ENCODE peak calls at places on chromosome 12, in four cellular contexts. S is HepG2, F is SK-N-SH, B is GM12878. T is an unnamed sample.

GRCh38 chr12:14148489-14149240 is 167.3 kb upstream of the GRIN2B start:
- DNase-seq in B (no peak), F (no peak), S (no peak), T (no peak)

GRCh38 chr12:103169-103981 is 36.8 kb downstream of the IQSEC3 start:
- DNase-seq in S (no peak), F (peak), B (no peak), T (peak)

GRCh38 chr12:114848661-114849060 is 164.7 kb upstream of the TBX3 start:
- DNase-seq in S (no peak), B (no peak), F (no peak), T (peak)

GRCh38 chr12:104599272-104599984 is 142.7 kb downstream of the CHST11 start:
- DNase-seq in S (no peak), F (no peak), B (no peak), T (no peak)

GRCh38 chr12:25054783-25055144 is 105.9 kb upstream of the BCAT1 start:
- DNase-seq in S (no peak), B (no peak), F (no peak), T (no peak)

GRCh38 chr12:43669373-43669772 is 89.2 kb downstream of the PUS7L start:
- DNase-seq in S (no peak), F (no peak), B (no peak), T (no peak)

GRCh38 chr12:3747543-3747942 is 5.4 kb downstream of the CRACR2A start:
- DNase-seq in B (no peak), F (no peak), S (no peak), T (no peak)

GRCh38 chr12:16349132-16349463 is 1.7 kb downstream of the MGST1 start:
- DNase-seq in F (no peak), S (peak), B (no peak), T (peak)

GRCh38 chr12:86774841-86775386 is 518.7 kb upstream of the MGAT4C start:
- DNase-seq in F (no peak), B (no peak), S (no peak), T (peak)

GRCh38 chr12:18446245-18446644 is 184.9 kb downstream of the PIK3C2G start:
- DNase-seq in F (no peak), B (no peak), S (no peak), T (no peak)

GRCh38 chr12:115354007-115354452 is 670.1 kb upstream of the TBX3 start:
- DNase-seq in S (peak), F (no peak), B (no peak), T (peak)

GRCh38 chr12:34397591-34398365 is 375.5 kb downstream of the ALG10 start:
- DNase-seq in F (peak), B (no peak), S (no peak), T (no peak)

GRCh38 chr12:28872654-28873268 is 276.3 kb upstream of the FAR2 start:
- DNase-seq in B (no peak), S (peak), F (peak), T (peak)

GRCh38 chr12:20527396-20528154 is 159.2 kb downstream of the PDE3A start:
- DNase-seq in S (no peak), F (no peak), B (no peak), T (peak)

GRCh38 chr12:3326850-3327780 is 163.9 kb upstream of the PRMT8 start:
- DNase-seq in S (no peak), B (no peak), F (no peak), T (no peak)

GRCh38 chr12:67919406-67919805 is 69.8 kb upstream of the IFNG-AS1 start:
- DNase-seq in B (no peak), S (no peak), F (no peak), T (no peak)

GRCh38 chr12:87329076-87329863 is 699.9 kb downstream of the C12orf50 start:
- DNase-seq in S (no peak), F (no peak), B (no peak), T (no peak)

GRCh38 chr12:51188359-51189051 is 15.6 kb upstream of the TFCP2 start:
- DNase-seq in S (no peak), B (peak), F (peak), T (no peak)

GRCh38 chr12:57881035-57881973 is 34.8 kb upstream of the CTDSP2 start:
- DNase-seq in B (no peak), F (no peak), S (no peak), T (no peak)

GRCh38 chr12:44217146-44217883 is 381.4 kb downstream of the TMEM117 start:
- DNase-seq in B (no peak), F (no peak), S (no peak), T (no peak)

GRCh38 chr12:109264095-109264942 is 44.8 kb downstream of the FOXN4 start:
- DNase-seq in F (peak), S (peak), B (no peak), T (peak)

GRCh38 chr12:19196959-19197630 is 67.6 kb downstream of the PLEKHA5 start:
- DNase-seq in F (no peak), S (no peak), B (no peak), T (no peak)

GRCh38 chr12:125387206-125387605 is 322.0 kb downstream of the AACS start:
- DNase-seq in F (no peak), B (no peak), S (peak), T (no peak)

GRCh38 chr12:110001596-110001995 is 2.4 kb downstream of the ANKRD13A start:
- DNase-seq in B (no peak), F (no peak), S (no peak), T (no peak)

GRCh38 chr12:104668274-104668718 is 211.5 kb downstream of the CHST11 start:
- DNase-seq in F (peak), S (no peak), B (no peak), T (no peak)

GRCh38 chr12:124510301-124510970 is 57.0 kb downstream of the NCOR2 start:
- DNase-seq in F (peak), S (peak), B (no peak), T (peak)

GRCh38 chr12:56336361-56337167 is 2.1 kb upstream of the IL23A start:
- DNase-seq in F (no peak), B (peak), S (no peak), T (no peak)

GRCh38 chr12:69000540-69001243 is 67.7 kb upstream of the CPM start:
- DNase-seq in S (no peak), B (no peak), F (no peak), T (no peak)

GRCh38 chr12:67222302-67222701 is 46.9 kb upstream of the CAND1 start:
- DNase-seq in B (no peak), F (no peak), S (no peak), T (peak)

GRCh38 chr12:92593734-92594402 is 108.9 kb upstream of the PLEKHG7 start:
- DNase-seq in B (peak), S (peak), F (no peak), T (peak)
- TF ChIP-seq PBX3 in B (peak), S (no peak), F (peak), T (peak)

DNA sequence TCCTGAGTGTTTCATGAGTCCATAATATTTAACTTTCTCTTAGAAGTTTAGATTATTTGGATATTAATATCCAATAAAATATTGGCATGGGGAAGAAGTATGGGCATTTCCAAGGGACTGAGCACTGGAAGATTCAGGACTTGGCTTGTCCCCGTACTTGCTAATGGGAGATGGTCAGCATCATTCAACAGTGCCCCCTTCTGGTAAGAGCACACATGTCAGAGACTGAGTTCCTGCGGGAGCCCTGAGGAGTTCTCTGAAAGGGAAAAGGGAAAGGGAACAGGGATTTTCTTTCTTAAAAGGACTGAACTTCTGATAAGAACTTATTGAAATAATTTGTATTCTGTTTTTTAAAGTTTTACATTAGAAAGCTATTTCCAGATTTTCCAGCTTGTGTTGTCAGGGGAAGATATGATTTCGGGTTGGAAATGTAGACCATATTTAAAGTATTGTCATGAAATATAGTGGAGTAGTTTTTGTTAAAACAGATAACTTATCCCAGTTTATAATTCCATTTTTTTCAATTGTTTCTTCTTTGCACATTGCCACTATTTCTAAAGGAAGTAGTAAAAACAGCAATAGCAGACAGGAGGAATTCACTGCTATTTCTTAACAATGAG is 59.8 kb upstream of the C12orf71 start:
- DNase-seq in F (peak), B (no peak), S (peak), T (peak)
- TF ChIP-seq PBX3 in F (no peak), B (no peak), S (no peak), T (no peak)

GRCh38 chr12:6982532-6982931 is 11.8 kb downstream of the EMG1 start:
- DNase-seq in F (no peak), S (no peak), B (no peak), T (no peak)

DNA sequence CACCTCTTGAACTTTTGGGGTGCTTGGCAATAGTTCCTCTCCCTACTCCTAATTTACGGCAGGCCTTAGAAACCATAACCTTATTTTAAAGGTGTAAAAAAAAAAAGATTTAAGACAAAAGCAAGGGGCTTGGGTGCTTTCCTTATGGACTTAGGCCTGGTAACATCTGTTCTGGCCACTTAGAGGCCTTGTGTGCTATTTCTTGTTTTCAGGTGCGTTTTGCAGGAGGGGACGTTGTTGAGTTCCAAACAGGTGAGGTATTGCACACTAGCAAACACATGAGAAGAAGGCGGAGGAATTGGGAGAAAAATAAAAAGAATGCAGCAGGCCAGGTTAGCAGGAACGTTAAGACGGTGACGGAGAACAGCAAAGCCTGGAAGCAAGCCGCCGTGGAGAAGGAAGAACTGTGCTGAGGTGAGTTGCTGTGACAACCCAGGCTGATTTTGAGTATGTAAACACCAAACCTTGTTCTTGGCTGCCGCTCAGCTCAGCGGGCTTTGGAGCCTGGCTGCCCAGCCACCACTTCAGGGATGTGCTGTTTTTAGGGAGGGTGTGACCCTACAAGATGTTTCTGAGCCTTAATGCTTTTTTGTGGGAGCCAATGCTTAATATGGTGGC is 17.4 kb downstream of the EMG1 start:
- DNase-seq in B (no peak), F (no peak), S (no peak), T (no peak)
- TF ChIP-seq PBX3 in B (no peak), F (no peak), S (no peak), T (no peak)

DNA sequence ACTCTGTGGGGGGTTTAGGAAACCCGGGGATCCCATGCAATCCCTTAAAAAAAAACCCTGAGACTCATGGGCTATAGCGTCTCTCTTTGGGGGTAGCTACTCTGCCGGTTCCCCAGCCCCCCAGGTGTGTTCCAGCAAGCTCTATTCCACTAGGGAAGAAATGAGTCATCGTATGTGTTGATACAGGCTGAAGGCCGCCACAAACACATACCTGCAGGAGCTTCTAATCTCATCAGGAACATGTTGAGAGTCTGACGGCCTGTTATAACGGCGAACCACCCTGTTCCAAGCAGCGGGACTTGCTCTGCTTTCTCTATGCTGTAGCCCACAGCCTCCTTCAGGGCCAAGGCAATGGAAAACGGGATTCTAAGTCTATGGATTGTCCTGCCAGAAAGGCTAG is 981 bp upstream of the KRT5 start:
- DNase-seq in F (no peak), B (no peak), S (no peak), T (no peak)
- TF ChIP-seq PBX3 in F (no peak), B (no peak), S (no peak), T (no peak)

DNA sequence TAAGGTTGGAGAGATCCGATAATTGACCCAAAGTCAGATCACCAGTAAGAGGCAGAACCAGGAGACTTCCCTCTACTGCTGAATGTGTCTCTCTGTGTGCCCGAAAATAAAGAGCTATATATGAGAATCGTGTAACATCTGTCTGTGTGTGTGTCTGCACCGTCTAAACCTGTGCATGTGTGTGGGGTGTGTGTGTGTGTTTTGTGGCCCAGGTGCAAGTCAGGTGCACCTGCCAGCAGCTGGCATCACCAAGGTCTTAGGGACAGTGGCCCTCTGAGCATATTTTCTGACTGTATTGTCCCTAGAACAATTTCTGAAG is 24.7 kb upstream of the KRT78 start:
- DNase-seq in B (no peak), S (no peak), F (no peak), T (no peak)
- TF ChIP-seq PBX3 in B (no peak), S (no peak), F (no peak), T (no peak)

DNA sequence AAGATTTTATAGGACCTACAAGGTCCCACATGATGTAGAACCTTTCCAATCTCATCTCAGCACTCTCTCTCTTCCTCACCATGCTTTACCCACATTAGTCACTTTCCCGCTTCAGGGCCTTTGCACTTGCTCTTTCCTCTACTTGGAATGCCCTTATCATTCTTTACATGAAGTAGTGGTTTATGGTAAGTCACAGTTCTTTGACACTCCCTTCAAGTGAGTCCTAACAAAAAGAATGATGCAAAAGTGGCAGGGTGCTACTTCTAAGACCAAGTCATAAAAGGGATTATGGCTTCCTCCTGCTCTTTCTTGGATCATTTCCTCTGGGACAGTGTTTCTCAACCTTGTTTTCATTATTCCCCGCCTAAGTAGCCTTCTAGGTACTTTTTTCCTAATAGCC is 13.1 kb downstream of the TMBIM4 start:
- DNase-seq in S (no peak), F (no peak), B (no peak), T (no peak)
- TF ChIP-seq PBX3 in S (no peak), F (no peak), B (no peak), T (no peak)

GRCh38 chr12:1666685-1667162 is 24.1 kb upstream of the ADIPOR2 start:
- DNase-seq in B (no peak), F (no peak), S (peak), T (no peak)
- TF ChIP-seq PBX3 in B (no peak), F (no peak), S (no peak), T (no peak)

GRCh38 chr12:22628228-22628627 is 3.3 kb downstream of the ETNK1 start:
- DNase-seq in S (no peak), F (no peak), B (no peak), T (no peak)

GRCh38 chr12:22624908-22625646 is at the start of gene ETNK1:
- DNase-seq in B (peak), S (peak), F (peak), T (peak)

GRCh38 chr12:22627351-22627750 is 2.4 kb downstream of the ETNK1 start:
- DNase-seq in F (no peak), S (no peak), B (no peak), T (no peak)

GRCh38 chr12:22625671-22626251 is 790 bp downstream of the ETNK1 start:
- DNase-seq in S (peak), F (peak), B (peak), T (peak)

GRCh38 chr12:22626429-22626828 is 1.5 kb downstream of the ETNK1 start:
- DNase-seq in S (no peak), B (peak), F (no peak), T (no peak)
- TF ChIP-seq PBX3 in S (no peak), B (no peak), F (no peak), T (no peak)

GRCh38 chr12:131829795-131830334 is 1.7 kb downstream of the MMP17 start:
- DNase-seq in B (no peak), S (no peak), F (peak), T (no peak)

GRCh38 chr12:131829351-131829794 is 1.2 kb downstream of the MMP17 start:
- DNase-seq in F (peak), B (no peak), S (no peak), T (peak)

GRCh38 chr12:131831021-131831571 is 2.9 kb downstream of the MMP17 start:
- DNase-seq in B (no peak), S (no peak), F (no peak), T (peak)

GRCh38 chr12:131831635-131832041 is 3.4 kb downstream of the MMP17 start:
- DNase-seq in S (no peak), B (no peak), F (no peak), T (no peak)

GRCh38 chr12:131830335-131831020 is 2.3 kb downstream of the MMP17 start:
- DNase-seq in F (peak), S (peak), B (no peak), T (peak)
- TF ChIP-seq PBX3 in F (no peak), S (no peak), B (no peak), T (no peak)

GRCh38 chr12:117120787-117121186 is 21.6 kb upstream of the TESC start:
- DNase-seq in B (no peak), S (no peak), F (no peak), T (no peak)

GRCh38 chr12:117118838-117119591 is 19.8 kb upstream of the TESC start:
- DNase-seq in S (peak), B (no peak), F (no peak), T (no peak)

GRCh38 chr12:117121456-117121855 is 22.2 kb upstream of the TESC start:
- DNase-seq in B (no peak), S (no peak), F (no peak), T (no peak)

GRCh38 chr12:117114784-117115183 is 15.6 kb upstream of the TESC start:
- DNase-seq in F (no peak), S (no peak), B (no peak), T (no peak)

GRCh38 chr12:117119592-117120198 is 20.5 kb upstream of the TESC start:
- DNase-seq in B (no peak), S (peak), F (peak), T (peak)
- TF ChIP-seq PBX3 in B (no peak), S (no peak), F (no peak), T (no peak)